ENCODE peak calls at places on chromosome 16, in four cellular contexts. W, A, J and C are unnamed samples. For H3K36me3 and H3K4me1, the result is how much of the 10 kb centered on the place peaks cover.

GRCh38 chr16:55642611-55643010 is 13.2 kb upstream of the SLC6A2 start:
- DNase-seq in J (no peak), W (no peak), A (no peak), C (no peak)

GRCh38 chr16:86901483-86901882 is 323.1 kb downstream of the FOXL1 start:
- DNase-seq in W (peak), J (no peak), A (peak), C (no peak)

GRCh38 chr16:558298-559020 is 1.7 kb upstream of the PRR35 start:
- DNase-seq in A (no peak), W (no peak), J (no peak), C (no peak)

GRCh38 chr16:67211674-67212073 is 12.7 kb downstream of the ELMO3 start:
- DNase-seq in A (no peak), W (no peak), J (no peak), C (no peak)

GRCh38 chr16:14301150-14302030 is 230.3 kb downstream of the MRTFB start:
- DNase-seq in W (no peak), J (no peak), A (peak), C (no peak)

GRCh38 chr16:695355-696089 is 5.3 kb upstream of the WDR24 start:
- DNase-seq in W (no peak), J (peak), A (peak), C (peak)

GRCh38 chr16:11759163-11759834 is 16.6 kb upstream of the TXNDC11 start:
- DNase-seq in W (no peak), J (no peak), A (no peak), C (no peak)

GRCh38 chr16:27237229-27238015 is 31.1 kb downstream of the NSMCE1 start:
- DNase-seq in A (no peak), W (peak), J (peak), C (no peak)

GRCh38 chr16:53948326-53948725 is 244.4 kb downstream of the FTO start:
- DNase-seq in W (no peak), A (no peak), J (no peak), C (no peak)

GRCh38 chr16:50603206-50604064 is 55.2 kb downstream of the NKD1 start:
- DNase-seq in A (no peak), J (no peak), W (peak), C (no peak)

GRCh38 chr16:86751081-86752030 is 173.0 kb downstream of the FOXL1 start:
- DNase-seq in J (no peak), A (no peak), W (peak), C (no peak)

GRCh38 chr16:75003931-75004330 is 5.1 kb downstream of the ZNRF1 start:
- DNase-seq in A (no peak), W (no peak), J (no peak), C (no peak)

GRCh38 chr16:88019847-88020512 is 68.7 kb downstream of the BANP start:
- DNase-seq in W (no peak), J (no peak), A (no peak), C (no peak)

GRCh38 chr16:66109677-66110076 is 256.8 kb upstream of the CDH5 start:
- DNase-seq in A (no peak), J (no peak), W (no peak), C (no peak)

GRCh38 chr16:4338712-4339299 is 12.3 kb downstream of the PAM16 start:
- DNase-seq in A (no peak), W (no peak), J (no peak), C (no peak)

GRCh38 chr16:85313541-85314208 is 201.4 kb upstream of the CIBAR2 start:
- DNase-seq in A (no peak), W (peak), J (no peak), C (no peak)

GRCh38 chr16:67942200-67942509 is 1.8 kb downstream of the LCAT start:
- DNase-seq in W (no peak), A (no peak), J (peak), C (peak)

GRCh38 chr16:18846416-18846815 is 45.1 kb upstream of the ARL6IP1 start:
- DNase-seq in A (no peak), W (no peak), J (no peak), C (no peak)
- H3K36me3 ChIP-seq in A (half or more), W (under half), J (half or more), C (half or more)

GRCh38 chr16:56921571-56921970 is 10.4 kb upstream of the HERPUD1 start:
- DNase-seq in W (no peak), J (no peak), A (no peak), C (no peak)

GRCh38 chr16:56919099-56919800 is 12.7 kb upstream of the HERPUD1 start:
- DNase-seq in J (no peak), A (peak), W (no peak), C (no peak)

GRCh38 chr16:56915311-56916105 is 16.4 kb upstream of the HERPUD1 start:
- DNase-seq in J (no peak), A (no peak), W (peak), C (no peak)

GRCh38 chr16:56916571-56917403 is 15.2 kb upstream of the HERPUD1 start:
- DNase-seq in J (peak), W (no peak), A (no peak), C (no peak)

DNA sequence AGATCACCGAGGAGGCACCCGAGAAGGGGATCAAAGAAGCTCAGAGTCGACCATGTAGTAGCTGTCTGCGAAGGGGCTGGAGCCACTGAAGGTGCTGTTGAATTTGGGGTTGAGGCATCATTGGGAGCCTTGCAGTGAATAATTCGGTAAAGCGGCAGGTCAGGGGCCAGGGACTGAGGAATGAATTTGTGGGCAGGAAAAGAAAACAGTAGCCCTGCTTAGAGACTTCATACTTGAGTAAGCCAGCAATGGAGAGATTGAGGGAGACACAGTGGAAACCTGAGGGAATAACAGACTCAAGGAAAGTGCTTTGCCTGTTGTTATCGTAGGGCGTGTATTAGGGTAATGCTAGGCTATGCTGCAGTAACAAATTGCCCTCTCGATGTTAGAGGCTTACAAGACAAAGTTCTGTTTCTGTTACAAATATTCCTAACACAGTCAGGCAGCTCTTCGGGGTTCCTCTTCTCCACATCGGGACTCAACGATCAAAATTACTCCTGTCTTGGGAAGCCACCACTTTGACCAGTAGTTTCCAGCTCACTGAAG is 13.4 kb upstream of the HERPUD1 start:
- DNase-seq in W (no peak), A (no peak), J (no peak), C (no peak)
- H3K4me3 ChIP-seq in W (no peak), A (peak), J (no peak), C (no peak)

GRCh38 chr16:56914896-56915295 is 17.0 kb upstream of the HERPUD1 start:
- DNase-seq in W (no peak), A (no peak), J (no peak), C (no peak)

GRCh38 chr16:56910114-56910511 is 21.8 kb upstream of the HERPUD1 start:
- DNase-seq in A (no peak), W (no peak), J (no peak), C (no peak)

GRCh38 chr16:56911771-56912541 is 20.0 kb upstream of the HERPUD1 start:
- DNase-seq in W (no peak), A (no peak), J (no peak), C (no peak)

GRCh38 chr16:56910654-56911539 is 21.0 kb upstream of the HERPUD1 start:
- DNase-seq in J (no peak), A (no peak), W (peak), C (no peak)

DNA sequence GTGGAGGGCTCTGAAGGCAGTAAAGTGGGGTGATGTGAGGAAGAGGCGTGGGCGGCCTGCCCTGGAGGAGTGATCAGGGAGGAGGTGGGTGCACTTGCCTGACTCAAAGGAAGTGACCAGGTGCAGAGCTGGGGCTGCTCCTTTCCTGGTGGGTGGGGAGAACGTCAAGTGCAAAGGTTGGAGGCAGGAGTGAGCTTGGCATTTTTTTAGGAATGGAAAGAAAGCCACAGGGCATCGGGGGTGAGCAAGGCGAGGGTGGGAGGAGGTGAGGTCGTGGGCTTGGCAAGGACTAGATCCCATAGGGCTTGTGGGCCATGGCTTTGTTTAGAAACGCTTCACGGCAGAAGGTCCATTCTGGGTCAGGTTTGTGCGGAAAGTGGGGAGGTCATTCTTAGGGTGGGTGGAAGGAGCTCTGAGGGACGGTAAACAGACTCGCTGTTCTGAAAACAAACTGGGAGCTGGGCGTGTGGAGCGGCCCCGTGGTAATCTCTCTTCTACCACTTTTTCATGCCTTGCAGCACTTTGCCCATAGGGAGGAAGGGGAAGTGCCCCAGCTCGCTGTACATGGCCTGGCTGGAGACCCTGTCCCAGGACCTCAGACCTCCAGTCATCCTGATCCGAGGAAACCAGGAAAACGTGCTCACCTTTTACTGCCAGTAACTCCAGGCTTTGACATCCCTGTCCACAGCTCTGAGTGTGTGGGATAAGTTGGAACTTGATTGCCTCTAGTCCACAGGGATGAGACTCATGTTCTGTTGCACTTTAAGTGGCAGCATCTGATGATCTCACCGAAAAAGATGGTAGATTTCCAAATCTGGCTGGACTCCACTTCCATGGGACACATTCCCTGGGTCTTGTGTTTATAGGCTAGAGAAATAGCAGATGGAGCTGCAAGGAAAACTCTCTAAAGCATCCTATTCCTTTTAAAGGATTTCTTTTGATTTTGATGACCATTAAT is 18.9 kb upstream of the HERPUD1 start:
- DNase-seq in A (no peak), J (no peak), W (peak), C (no peak)
- H3K4me1 ChIP-seq in A (under half), J (under half), W (under half), C (under half)

GRCh38 chr16:89555780-89556179 is 4.7 kb upstream of the RPL13 start:
- DNase-seq in J (no peak), A (no peak), W (no peak), C (no peak)
- H3K36me3 ChIP-seq in J (under half), A (under half), W (under half), C (under half)

GRCh38 chr16:2842340-2843000 is 12.4 kb downstream of the ZG16B start:
- DNase-seq in J (peak), W (peak), A (peak), C (peak)
- H3K4me3 ChIP-seq in J (no peak), W (no peak), A (peak), C (peak)

GRCh38 chr16:23902223-23903000 is 66.6 kb downstream of the PRKCB start:
- DNase-seq in W (no peak), J (no peak), A (no peak), C (no peak)
- H3K4me1 ChIP-seq in W (under half), J (half or more), A (under half), C (under half)